ENCODE peak calls at places on chromosomes 4 and X, in seven cellular contexts. T is ELF-1; A is caudate nucleus; W is fibroblast of the aortic adventitia; R is stimulated activated CD4-positive, alpha-beta T cell treated with anti-CD3 and anti-CD28 coated beads, Interleukin-4, amount 100 ng/mL, for 48 hours; L is T-helper 9 cell; E is left cardiac atrium. B is an unnamed sample.

GRCh38 chrX:76428243-76429130 is 977 bp downstream of the MAGEE1 start:
- DNase-seq in R (no peak), W (no peak), T (peak), E (peak), L (peak), A (no peak), B (peak)

GRCh38 chr4:133600008-133600407 is 450.9 kb downstream of the PCDH10 start:
- DNase-seq in R (no peak), A (no peak), E (no peak), W (no peak), T (peak), L (no peak), B (no peak)

GRCh38 chrX:40996886-40997530 is 88.2 kb upstream of the USP9X start:
- DNase-seq in A (no peak), E (no peak), R (no peak), W (peak), L (no peak), T (peak), B (peak)

GRCh38 chr4:120630432-120630831 is 292.1 kb downstream of the PRDM5 start:
- DNase-seq in L (no peak), W (no peak), E (no peak), T (no peak), R (no peak), A (no peak), B (no peak)

GRCh38 chr4:85708468-85708867 is 233.5 kb downstream of the ARHGAP24 start:
- DNase-seq in W (no peak), R (no peak), T (no peak), E (no peak), A (no peak), L (no peak), B (no peak)

GRCh38 chr4:151990201-151990600 is 229.4 kb upstream of the GATB start:
- DNase-seq in R (no peak), T (no peak), L (no peak), W (peak), A (no peak), E (no peak), B (no peak)

GRCh38 chr4:3225946-3226345 is 23.0 kb upstream of the MSANTD1 start:
- DNase-seq in L (no peak), T (no peak), A (no peak), W (no peak), R (no peak), E (peak), B (no peak)

GRCh38 chr4:8152865-8153257 is 5.8 kb downstream of the ABLIM2 start:
- DNase-seq in E (no peak), T (no peak), R (no peak), A (no peak), L (no peak), W (no peak), B (no peak)

GRCh38 chrX:102599950-102600579 is 750 bp downstream of the ARMCX5 start:
- DNase-seq in W (peak), T (peak), R (no peak), L (no peak), E (no peak), A (no peak), B (no peak)

GRCh38 chr4:2660596-2661211 is 95.4 kb downstream of the TNIP2 start:
- DNase-seq in W (no peak), A (no peak), T (no peak), E (no peak), L (no peak), R (no peak), B (no peak)

GRCh38 chrX:25534096-25534495 is 518.3 kb upstream of the ARX start:
- DNase-seq in L (no peak), T (no peak), R (no peak), W (no peak), E (no peak), A (no peak), B (no peak)

GRCh38 chr4:47118192-47118879 is 87.0 kb downstream of the GABRB1 start:
- DNase-seq in R (no peak), E (no peak), T (no peak), W (no peak), A (no peak), L (no peak), B (no peak)

GRCh38 chr4:150253965-150254364 is 175.7 kb downstream of the DCLK2 start:
- DNase-seq in T (no peak), R (no peak), E (no peak), A (no peak), W (no peak), L (no peak), B (no peak)

GRCh38 chr4:164252286-164252685 is 501.6 kb upstream of the SMIM31 start:
- DNase-seq in R (no peak), E (no peak), A (peak), W (no peak), T (peak), L (no peak), B (no peak)

GRCh38 chr4:579543-580175 is 3.6 kb upstream of the TMEM271 start:
- DNase-seq in W (no peak), R (no peak), T (no peak), E (no peak), A (peak), L (no peak), B (no peak)

GRCh38 chr4:155353923-155354540 is 22.7 kb downstream of the MAP9 start:
- DNase-seq in A (peak), E (peak), R (peak), W (peak), T (peak), L (no peak), B (peak)

GRCh38 chr4:102675142-102675541 is 85.6 kb downstream of the MANBA start:
- DNase-seq in T (no peak), A (no peak), L (no peak), R (no peak), E (no peak), W (peak), B (no peak)

GRCh38 chr4:37970702-37971101 is 10.5 kb downstream of the PTTG2 start:
- DNase-seq in R (peak), W (peak), T (peak), L (peak), E (peak), A (no peak), B (peak)

GRCh38 chr4:3657917-3658913 is 108.0 kb upstream of the ADRA2C start:
- DNase-seq in A (no peak), L (no peak), T (no peak), E (no peak), W (peak), R (no peak), B (no peak)

GRCh38 chr4:139243448-139244365 is 36.3 kb downstream of the MGARP start:
- DNase-seq in E (no peak), T (no peak), L (no peak), W (peak), A (no peak), R (no peak), B (no peak)

GRCh38 chr4:54254116-54254914 is 25.2 kb downstream of the PDGFRA start:
- DNase-seq in W (peak), R (no peak), A (no peak), L (no peak), E (no peak), T (peak), B (no peak)

GRCh38 chrX:110420771-110421498 is 62.3 kb downstream of the RTL9 start:
- DNase-seq in A (peak), W (no peak), R (no peak), T (no peak), E (no peak), L (no peak), B (no peak)

GRCh38 chr4:155403886-155404285 is 27.1 kb upstream of the MAP9 start:
- DNase-seq in L (no peak), A (no peak), E (no peak), W (peak), R (no peak), T (no peak), B (no peak)

GRCh38 chr4:148515248-148515647 is 73.0 kb upstream of the NR3C2 start:
- DNase-seq in A (no peak), W (peak), L (no peak), E (no peak), T (no peak), R (no peak), B (no peak)

GRCh38 chr4:102663073-102663472 is 97.7 kb downstream of the MANBA start:
- DNase-seq in R (no peak), A (no peak), T (no peak), E (no peak), L (no peak), W (peak), B (no peak)

GRCh38 chr4:119116021-119116420 is 19.6 kb upstream of the MYOZ2 start:
- DNase-seq in W (no peak), T (no peak), A (no peak), L (no peak), E (no peak), R (no peak), B (no peak)

GRCh38 chrX:136814847-136815634 is 34.3 kb upstream of the ARHGEF6 start:
- DNase-seq in T (no peak), W (no peak), E (no peak), L (no peak), A (no peak), R (no peak), B (no peak)

GRCh38 chr4:14841801-14842748 is 160.2 kb upstream of the CPEB2 start:
- DNase-seq in R (no peak), L (no peak), W (peak), A (no peak), T (no peak), E (peak), B (peak)

GRCh38 chr4:47383829-47384427 is 79.6 kb downstream of the COMMD8 start:
- DNase-seq in A (no peak), T (no peak), L (no peak), E (no peak), W (peak), R (no peak), B (no peak)

GRCh38 chrX:5113128-5113527 is 1115.5 kb downstream of the NLGN4X start:
- DNase-seq in A (no peak), E (no peak), R (no peak), T (no peak), L (no peak), W (no peak), B (no peak)

GRCh38 chr4:8698341-8699062 is 105.9 kb downstream of the CPZ start:
- DNase-seq in T (no peak), W (no peak), L (no peak), E (no peak), A (no peak), R (no peak), B (no peak)

GRCh38 chrX:52082578-52082977 is 13.6 kb upstream of the MAGED4B start:
- DNase-seq in W (peak), L (no peak), T (no peak), A (no peak), R (no peak), E (no peak), B (no peak)

GRCh38 chr4:137531121-137531520 is 1.2 kb downstream of the PCDH18 start:
- DNase-seq in L (no peak), T (no peak), W (peak), R (no peak), E (no peak), A (no peak), B (no peak)

GRCh38 chrX:153411255-153411987 is at the start of gene ZFP92:
- DNase-seq in L (peak), T (no peak), E (peak), A (peak), R (peak), W (no peak), B (peak)

GRCh38 chr4:140790765-140791164 is 34.6 kb upstream of the TBC1D9 start:
- DNase-seq in L (no peak), E (peak), R (no peak), T (no peak), W (peak), A (peak), B (peak)

B was measured in heart right ventricle.